ENCODE peak calls at places on chromosomes 12 and 14, in four cellular contexts. One of them, this sample, is unnamed.

GRCh38 chr14:77083082-77083481 is 15.0 kb upstream of the CIPC start:
- DNase-seq in HT1080: no peak
- DNase-seq in left cardiac atrium: no peak
- DNase-seq in stimulated activated CD8-positive, alpha-beta memory T cell treated with anti-CD3 and anti-CD28 coated beads, Interleukin-7, amount 100 ng/mL, for 24 hours: no peak
- DNase-seq in this sample: no peak

GRCh38 chr12:88934163-88934747 is 354.0 kb upstream of the KITLG start:
- DNase-seq in left cardiac atrium: no peak
- DNase-seq in stimulated activated CD8-positive, alpha-beta memory T cell treated with anti-CD3 and anti-CD28 coated beads, Interleukin-7, amount 100 ng/mL, for 24 hours: no peak
- DNase-seq in HT1080: peak
- DNase-seq in this sample: no peak

GRCh38 chr14:101590062-101590461 is 28.8 kb downstream of the DIO3 start:
- DNase-seq in HT1080: no peak
- DNase-seq in left cardiac atrium: no peak
- DNase-seq in stimulated activated CD8-positive, alpha-beta memory T cell treated with anti-CD3 and anti-CD28 coated beads, Interleukin-7, amount 100 ng/mL, for 24 hours: no peak
- DNase-seq in this sample: peak

GRCh38 chr12:20361416-20361815 is 6.9 kb upstream of the PDE3A start:
- DNase-seq in left cardiac atrium: no peak
- DNase-seq in stimulated activated CD8-positive, alpha-beta memory T cell treated with anti-CD3 and anti-CD28 coated beads, Interleukin-7, amount 100 ng/mL, for 24 hours: no peak
- DNase-seq in HT1080: peak
- DNase-seq in this sample: no peak

GRCh38 chr12:546920-547845 is 87.4 kb downstream of the B4GALNT3 start:
- DNase-seq in left cardiac atrium: peak
- DNase-seq in stimulated activated CD8-positive, alpha-beta memory T cell treated with anti-CD3 and anti-CD28 coated beads, Interleukin-7, amount 100 ng/mL, for 24 hours: peak
- DNase-seq in HT1080: peak
- DNase-seq in this sample: peak

GRCh38 chr12:12229556-12230092 is 37.2 kb downstream of the LRP6 start:
- DNase-seq in HT1080: no peak
- DNase-seq in left cardiac atrium: no peak
- DNase-seq in stimulated activated CD8-positive, alpha-beta memory T cell treated with anti-CD3 and anti-CD28 coated beads, Interleukin-7, amount 100 ng/mL, for 24 hours: no peak
- DNase-seq in this sample: no peak

GRCh38 chr12:96171905-96172304 is 22.3 kb upstream of the ELK3 start:
- DNase-seq in HT1080: no peak
- DNase-seq in left cardiac atrium: no peak
- DNase-seq in stimulated activated CD8-positive, alpha-beta memory T cell treated with anti-CD3 and anti-CD28 coated beads, Interleukin-7, amount 100 ng/mL, for 24 hours: no peak
- DNase-seq in this sample: no peak

GRCh38 chr12:115313929-115314328 is 630.0 kb upstream of the TBX3 start:
- DNase-seq in stimulated activated CD8-positive, alpha-beta memory T cell treated with anti-CD3 and anti-CD28 coated beads, Interleukin-7, amount 100 ng/mL, for 24 hours: no peak
- DNase-seq in HT1080: peak
- DNase-seq in left cardiac atrium: no peak
- DNase-seq in this sample: no peak

GRCh38 chr12:131979606-131980005 is 29.9 kb downstream of the EP400 start:
- DNase-seq in HT1080: no peak
- DNase-seq in stimulated activated CD8-positive, alpha-beta memory T cell treated with anti-CD3 and anti-CD28 coated beads, Interleukin-7, amount 100 ng/mL, for 24 hours: no peak
- DNase-seq in left cardiac atrium: no peak
- DNase-seq in this sample: no peak

GRCh38 chr14:62792578-62792977 is 252.7 kb downstream of the KCNH5 start:
- DNase-seq in stimulated activated CD8-positive, alpha-beta memory T cell treated with anti-CD3 and anti-CD28 coated beads, Interleukin-7, amount 100 ng/mL, for 24 hours: no peak
- DNase-seq in HT1080: no peak
- DNase-seq in left cardiac atrium: no peak
- DNase-seq in this sample: no peak

GRCh38 chr14:60553855-60554254 is 44.9 kb downstream of the SIX6 start:
- DNase-seq in left cardiac atrium: no peak
- DNase-seq in stimulated activated CD8-positive, alpha-beta memory T cell treated with anti-CD3 and anti-CD28 coated beads, Interleukin-7, amount 100 ng/mL, for 24 hours: no peak
- DNase-seq in HT1080: no peak
- DNase-seq in this sample: no peak

GRCh38 chr12:127351481-127352010 is 915.4 kb upstream of the TMEM132C start:
- DNase-seq in left cardiac atrium: no peak
- DNase-seq in HT1080: no peak
- DNase-seq in stimulated activated CD8-positive, alpha-beta memory T cell treated with anti-CD3 and anti-CD28 coated beads, Interleukin-7, amount 100 ng/mL, for 24 hours: no peak
- DNase-seq in this sample: no peak

GRCh38 chr14:35814371-35815005 is 5.4 kb upstream of the RALGAPA1 start:
- DNase-seq in stimulated activated CD8-positive, alpha-beta memory T cell treated with anti-CD3 and anti-CD28 coated beads, Interleukin-7, amount 100 ng/mL, for 24 hours: peak
- DNase-seq in HT1080: peak
- DNase-seq in left cardiac atrium: peak
- DNase-seq in this sample: peak

GRCh38 chr12:32051511-32052299 is 54.9 kb upstream of the BICD1 start:
- DNase-seq in stimulated activated CD8-positive, alpha-beta memory T cell treated with anti-CD3 and anti-CD28 coated beads, Interleukin-7, amount 100 ng/mL, for 24 hours: no peak
- DNase-seq in left cardiac atrium: no peak
- DNase-seq in HT1080: peak
- DNase-seq in this sample: peak

GRCh38 chr14:67459336-67459735 is 29.2 kb downstream of the TMEM229B start:
- DNase-seq in HT1080: no peak
- DNase-seq in stimulated activated CD8-positive, alpha-beta memory T cell treated with anti-CD3 and anti-CD28 coated beads, Interleukin-7, amount 100 ng/mL, for 24 hours: no peak
- DNase-seq in left cardiac atrium: no peak
- DNase-seq in this sample: no peak

GRCh38 chr12:50597200-50598195 is 92.7 kb downstream of the DIP2B start:
- DNase-seq in stimulated activated CD8-positive, alpha-beta memory T cell treated with anti-CD3 and anti-CD28 coated beads, Interleukin-7, amount 100 ng/mL, for 24 hours: no peak
- DNase-seq in left cardiac atrium: no peak
- DNase-seq in HT1080: peak
- DNase-seq in this sample: no peak

GRCh38 chr12:16118586-16118985 is 158.9 kb downstream of the SLC15A5 start:
- DNase-seq in stimulated activated CD8-positive, alpha-beta memory T cell treated with anti-CD3 and anti-CD28 coated beads, Interleukin-7, amount 100 ng/mL, for 24 hours: no peak
- DNase-seq in left cardiac atrium: no peak
- DNase-seq in HT1080: no peak
- DNase-seq in this sample: no peak

GRCh38 chr14:68215628-68216027 is 396.0 kb downstream of the RAD51B start:
- DNase-seq in HT1080: no peak
- DNase-seq in stimulated activated CD8-positive, alpha-beta memory T cell treated with anti-CD3 and anti-CD28 coated beads, Interleukin-7, amount 100 ng/mL, for 24 hours: no peak
- DNase-seq in left cardiac atrium: no peak
- DNase-seq in this sample: no peak

GRCh38 chr14:83779266-83779665 is 1750.7 kb upstream of the FLRT2 start:
- DNase-seq in stimulated activated CD8-positive, alpha-beta memory T cell treated with anti-CD3 and anti-CD28 coated beads, Interleukin-7, amount 100 ng/mL, for 24 hours: no peak
- DNase-seq in left cardiac atrium: no peak
- DNase-seq in HT1080: peak
- DNase-seq in this sample: no peak

GRCh38 chr12:93884794-93885460 is 207.8 kb downstream of the CRADD start:
- DNase-seq in HT1080: no peak
- DNase-seq in stimulated activated CD8-positive, alpha-beta memory T cell treated with anti-CD3 and anti-CD28 coated beads, Interleukin-7, amount 100 ng/mL, for 24 hours: no peak
- DNase-seq in left cardiac atrium: no peak
- DNase-seq in this sample: no peak

GRCh38 chr12:46659032-46659703 is 166.6 kb downstream of the SLC38A4 start:
- DNase-seq in stimulated activated CD8-positive, alpha-beta memory T cell treated with anti-CD3 and anti-CD28 coated beads, Interleukin-7, amount 100 ng/mL, for 24 hours: no peak
- DNase-seq in left cardiac atrium: no peak
- DNase-seq in HT1080: no peak
- DNase-seq in this sample: no peak

GRCh38 chr12:120914794-120915193 is 10.6 kb upstream of the SPPL3 start:
- DNase-seq in HT1080: no peak
- DNase-seq in stimulated activated CD8-positive, alpha-beta memory T cell treated with anti-CD3 and anti-CD28 coated beads, Interleukin-7, amount 100 ng/mL, for 24 hours: no peak
- DNase-seq in left cardiac atrium: no peak
- DNase-seq in this sample: no peak

GRCh38 chr12:96985515-96986362 is 78.7 kb downstream of the NEDD1 start:
- DNase-seq in left cardiac atrium: peak
- DNase-seq in stimulated activated CD8-positive, alpha-beta memory T cell treated with anti-CD3 and anti-CD28 coated beads, Interleukin-7, amount 100 ng/mL, for 24 hours: no peak
- DNase-seq in HT1080: no peak
- DNase-seq in this sample: no peak